ENCODE peak calls at places on chromosomes 2 and 18, in five cellular contexts. One of them, this sample, is unnamed.

GRCh38 chr2:99881901-99882591 is 260.3 kb downstream of the AFF3 start:
- DNase-seq in Ammon's horn: peak
- DNase-seq in iPS-NIHi11: peak
- DNase-seq in adipocyte: peak
- DNase-seq in stromal cell of bone marrow: peak
- DNase-seq in this sample: no peak

GRCh38 chr2:159117658-159118057 is 149.2 kb downstream of the TANC1 start:
- DNase-seq in adipocyte: no peak
- DNase-seq in iPS-NIHi11: no peak
- DNase-seq in stromal cell of bone marrow: no peak
- DNase-seq in Ammon's horn: no peak
- DNase-seq in this sample: no peak

GRCh38 chr18:63073481-63073880 is 246.1 kb downstream of the BCL2 start:
- DNase-seq in Ammon's horn: no peak
- DNase-seq in iPS-NIHi11: no peak
- DNase-seq in adipocyte: no peak
- DNase-seq in stromal cell of bone marrow: no peak
- DNase-seq in this sample: peak

GRCh38 chr2:148209598-148209997 is 188.7 kb downstream of the MBD5 start:
- DNase-seq in stromal cell of bone marrow: no peak
- DNase-seq in iPS-NIHi11: no peak
- DNase-seq in adipocyte: no peak
- DNase-seq in Ammon's horn: no peak
- DNase-seq in this sample: no peak

GRCh38 chr2:126876631-126877030 is 22.1 kb upstream of the TEX51 start:
- DNase-seq in stromal cell of bone marrow: no peak
- DNase-seq in iPS-NIHi11: no peak
- DNase-seq in adipocyte: no peak
- DNase-seq in Ammon's horn: no peak
- DNase-seq in this sample: no peak

GRCh38 chr2:32442020-32442467 is 85.2 kb downstream of the BIRC6 start:
- DNase-seq in iPS-NIHi11: no peak
- DNase-seq in Ammon's horn: no peak
- DNase-seq in stromal cell of bone marrow: no peak
- DNase-seq in adipocyte: no peak
- DNase-seq in this sample: no peak

GRCh38 chr2:66173635-66174034 is 261.3 kb upstream of the MEIS1 start:
- DNase-seq in iPS-NIHi11: no peak
- DNase-seq in Ammon's horn: no peak
- DNase-seq in adipocyte: no peak
- DNase-seq in stromal cell of bone marrow: no peak
- DNase-seq in this sample: no peak

GRCh38 chr2:169221745-169222369 is 140.5 kb downstream of the LRP2 start:
- DNase-seq in iPS-NIHi11: peak
- DNase-seq in Ammon's horn: peak
- DNase-seq in stromal cell of bone marrow: peak
- DNase-seq in adipocyte: peak
- DNase-seq in this sample: no peak

GRCh38 chr2:188345439-188345838 is 53.8 kb downstream of the GULP1 start:
- DNase-seq in stromal cell of bone marrow: no peak
- DNase-seq in Ammon's horn: no peak
- DNase-seq in iPS-NIHi11: no peak
- DNase-seq in adipocyte: peak
- DNase-seq in this sample: no peak

GRCh38 chr2:235021752-235022151 is 69.9 kb downstream of the SH3BP4 start:
- DNase-seq in adipocyte: peak
- DNase-seq in stromal cell of bone marrow: peak
- DNase-seq in iPS-NIHi11: no peak
- DNase-seq in Ammon's horn: no peak
- DNase-seq in this sample: no peak

GRCh38 chr2:127560201-127560928 is 24.9 kb downstream of the MYO7B start:
- DNase-seq in stromal cell of bone marrow: peak
- DNase-seq in adipocyte: peak
- DNase-seq in Ammon's horn: peak
- DNase-seq in iPS-NIHi11: no peak
- DNase-seq in this sample: no peak

GRCh38 chr2:4258563-4258962 is 555.2 kb downstream of the DCDC2C start:
- DNase-seq in stromal cell of bone marrow: no peak
- DNase-seq in iPS-NIHi11: no peak
- DNase-seq in Ammon's horn: no peak
- DNase-seq in adipocyte: no peak
- DNase-seq in this sample: no peak

GRCh38 chr2:232422051-232422450 is 15.4 kb downstream of the ALPG start:
- DNase-seq in adipocyte: no peak
- DNase-seq in stromal cell of bone marrow: no peak
- DNase-seq in iPS-NIHi11: no peak
- DNase-seq in Ammon's horn: no peak
- DNase-seq in this sample: no peak

GRCh38 chr2:164818149-164819136 is 23.2 kb downstream of the COBLL1 start:
- DNase-seq in Ammon's horn: no peak
- DNase-seq in adipocyte: no peak
- DNase-seq in iPS-NIHi11: no peak
- DNase-seq in stromal cell of bone marrow: no peak
- DNase-seq in this sample: no peak

GRCh38 chr18:69845588-69846506 is 101.8 kb downstream of the CD226 start:
- DNase-seq in stromal cell of bone marrow: no peak
- DNase-seq in iPS-NIHi11: peak
- DNase-seq in adipocyte: no peak
- DNase-seq in Ammon's horn: no peak
- DNase-seq in this sample: no peak

GRCh38 chr2:141889788-141890187 is 241.0 kb downstream of the LRP1B start:
- DNase-seq in adipocyte: no peak
- DNase-seq in Ammon's horn: no peak
- DNase-seq in iPS-NIHi11: no peak
- DNase-seq in stromal cell of bone marrow: no peak
- DNase-seq in this sample: no peak

GRCh38 chr18:76445275-76445674 is 49.8 kb downstream of the ZNF516 start:
- DNase-seq in stromal cell of bone marrow: peak
- DNase-seq in adipocyte: peak
- DNase-seq in iPS-NIHi11: no peak
- DNase-seq in Ammon's horn: no peak
- DNase-seq in this sample: no peak

GRCh38 chr2:118774458-118775133 is 72.9 kb downstream of the EN1 start:
- DNase-seq in Ammon's horn: peak
- DNase-seq in iPS-NIHi11: peak
- DNase-seq in adipocyte: peak
- DNase-seq in stromal cell of bone marrow: no peak
- DNase-seq in this sample: peak

GRCh38 chr2:24856791-24857211 is 63.2 kb downstream of the ADCY3 start:
- DNase-seq in Ammon's horn: no peak
- DNase-seq in iPS-NIHi11: no peak
- DNase-seq in adipocyte: peak
- DNase-seq in stromal cell of bone marrow: no peak
- DNase-seq in this sample: no peak

GRCh38 chr18:22471546-22472131 is 53.9 kb upstream of the CTAGE1 start:
- DNase-seq in stromal cell of bone marrow: peak
- DNase-seq in Ammon's horn: no peak
- DNase-seq in adipocyte: peak
- DNase-seq in iPS-NIHi11: no peak
- DNase-seq in this sample: no peak

GRCh38 chr18:44181951-44182350 is 498.7 kb upstream of the SETBP1 start:
- DNase-seq in iPS-NIHi11: no peak
- DNase-seq in Ammon's horn: no peak
- DNase-seq in stromal cell of bone marrow: no peak
- DNase-seq in adipocyte: peak
- DNase-seq in this sample: no peak

GRCh38 chr2:96154506-96155380 is 9.5 kb upstream of the DUSP2 start:
- DNase-seq in stromal cell of bone marrow: no peak
- DNase-seq in Ammon's horn: no peak
- DNase-seq in iPS-NIHi11: no peak
- DNase-seq in adipocyte: no peak
- DNase-seq in this sample: no peak

GRCh38 chr2:12456293-12457151 is 260.2 kb upstream of the TRIB2 start:
- DNase-seq in Ammon's horn: peak
- DNase-seq in iPS-NIHi11: peak
- DNase-seq in stromal cell of bone marrow: peak
- DNase-seq in adipocyte: peak
- DNase-seq in this sample: peak

GRCh38 chr2:567496-567864 is 109.7 kb downstream of the TMEM18 start:
- DNase-seq in Ammon's horn: no peak
- DNase-seq in stromal cell of bone marrow: no peak
- DNase-seq in iPS-NIHi11: no peak
- DNase-seq in adipocyte: no peak
- DNase-seq in this sample: no peak

GRCh38 chr18:55479656-55480420 is 108.2 kb downstream of the TCF4 start:
- DNase-seq in adipocyte: no peak
- DNase-seq in Ammon's horn: no peak
- DNase-seq in stromal cell of bone marrow: no peak
- DNase-seq in iPS-NIHi11: no peak
- DNase-seq in this sample: no peak

GRCh38 chr2:15359716-15360531 is 201.2 kb downstream of the NBAS start:
- DNase-seq in iPS-NIHi11: no peak
- DNase-seq in Ammon's horn: no peak
- DNase-seq in stromal cell of bone marrow: peak
- DNase-seq in adipocyte: peak
- DNase-seq in this sample: no peak

GRCh38 chr18:44592639-44593038 is 88.0 kb upstream of the SETBP1 start:
- DNase-seq in Ammon's horn: no peak
- DNase-seq in iPS-NIHi11: no peak
- DNase-seq in stromal cell of bone marrow: peak
- DNase-seq in adipocyte: peak
- DNase-seq in this sample: no peak

GRCh38 chr2:228048838-228049490 is 132.5 kb downstream of the SPHKAP start:
- DNase-seq in adipocyte: peak
- DNase-seq in stromal cell of bone marrow: peak
- DNase-seq in Ammon's horn: peak
- DNase-seq in iPS-NIHi11: peak
- DNase-seq in this sample: no peak

GRCh38 chr18:5584751-5585417 is 41.1 kb upstream of the EPB41L3 start:
- DNase-seq in Ammon's horn: no peak
- DNase-seq in iPS-NIHi11: no peak
- DNase-seq in adipocyte: peak
- DNase-seq in stromal cell of bone marrow: no peak
- DNase-seq in this sample: no peak

This sample was measured in GM10248.